ENCODE peak calls at places on chromosome 10, in eight cellular contexts. X, E, H, M, N, J, L and B are unnamed samples.

GRCh38 chr10:33179056-33179455 is 155.4 kb downstream of the NRP1 start:
- DNase-seq in J (no peak), X (no peak), M (no peak), N (no peak), L (no peak), H (no peak), E (no peak), B (no peak)

GRCh38 chr10:104527013-104527412 is 114.1 kb upstream of the SORCS3 start:
- DNase-seq in L (no peak), H (no peak), J (no peak), N (no peak), M (no peak), E (no peak), X (no peak), B (no peak)

GRCh38 chr10:133590226-133590969 is 25.0 kb upstream of the SYCE1 start:
- DNase-seq in M (no peak), J (no peak), H (no peak), X (no peak), E (no peak), N (no peak), L (no peak), B (no peak)

GRCh38 chr10:35426657-35427056 is 90.3 kb downstream of the CCNY start:
- DNase-seq in M (no peak), N (no peak), X (no peak), L (no peak), H (no peak), J (no peak), E (no peak), B (no peak)

GRCh38 chr10:17351506-17351905 is 102.9 kb downstream of the ST8SIA6 start:
- DNase-seq in L (no peak), X (no peak), J (no peak), H (no peak), N (no peak), M (no peak), E (no peak), B (no peak)

GRCh38 chr10:19588608-19589007 is 227.6 kb upstream of the PLXDC2 start:
- DNase-seq in J (no peak), N (no peak), X (no peak), E (no peak), L (no peak), H (no peak), M (no peak), B (no peak)

GRCh38 chr10:78375854-78376785 is 342.5 kb downstream of the RPS24 start:
- DNase-seq in L (no peak), H (no peak), M (no peak), N (no peak), E (no peak), X (no peak), J (no peak), B (no peak)

GRCh38 chr10:6409982-6410694 is 169.9 kb downstream of the PRKCQ start:
- DNase-seq in X (no peak), J (peak), H (peak), L (no peak), N (no peak), E (peak), M (peak), B (no peak)

GRCh38 chr10:125001313-125002043 is 59.6 kb downstream of the ZRANB1 start:
- DNase-seq in N (no peak), H (peak), J (peak), L (peak), M (peak), E (peak), X (no peak), B (no peak)

GRCh38 chr10:101446947-101447346 is 93.0 kb downstream of the BTRC start:
- DNase-seq in L (no peak), X (no peak), N (no peak), E (no peak), J (no peak), M (no peak), H (no peak), B (no peak)

GRCh38 chr10:30619966-30620365 is 9.6 kb downstream of the LYZL2 start:
- DNase-seq in X (no peak), J (no peak), N (no peak), E (no peak), H (no peak), L (no peak), M (no peak), B (no peak)

GRCh38 chr10:74869635-74870034 is 43.2 kb downstream of the KAT6B start:
- DNase-seq in L (no peak), E (no peak), M (no peak), N (no peak), J (no peak), X (no peak), H (no peak), B (no peak)

GRCh38 chr10:51397695-51398094 is 301.7 kb downstream of the CSTF2T start:
- DNase-seq in X (peak), M (no peak), N (no peak), E (no peak), J (peak), H (peak), L (peak), B (no peak)

GRCh38 chr10:94430705-94431104 is 28.4 kb downstream of the TBC1D12 start:
- DNase-seq in J (no peak), X (peak), L (no peak), N (no peak), M (no peak), H (no peak), E (no peak), B (no peak)

GRCh38 chr10:97903128-97904025 is 53.7 kb downstream of the GOLGA7B start:
- DNase-seq in E (no peak), J (no peak), H (no peak), N (no peak), L (no peak), X (no peak), M (no peak), B (no peak)

GRCh38 chr10:98012654-98013053 is 17.8 kb downstream of the CRTAC1 start:
- DNase-seq in N (no peak), H (no peak), L (no peak), E (no peak), X (no peak), J (no peak), M (no peak), B (no peak)

GRCh38 chr10:16909271-16909767 is 92.1 kb upstream of the RSU1 start:
- DNase-seq in N (no peak), E (peak), J (no peak), H (no peak), M (no peak), L (no peak), X (no peak), B (no peak)

GRCh38 chr10:122282253-122282671 is 11.2 kb downstream of the BTBD16 start:
- DNase-seq in N (no peak), L (peak), X (no peak), H (no peak), E (no peak), M (no peak), J (no peak), B (no peak)

GRCh38 chr10:132876967-132877366 is 65.4 kb downstream of the CFAP46 start:
- DNase-seq in N (no peak), E (no peak), L (peak), M (no peak), J (no peak), X (no peak), H (peak), B (no peak)

GRCh38 chr10:122112625-122113160 is 123.7 kb downstream of the TACC2 start:
- DNase-seq in E (peak), N (peak), L (peak), X (peak), J (peak), M (peak), H (peak), B (peak)

GRCh38 chr10:68032113-68032512 is 43.0 kb downstream of the HERC4 start:
- DNase-seq in X (no peak), L (no peak), M (no peak), E (no peak), J (no peak), N (no peak), H (no peak), B (no peak)

GRCh38 chr10:69061305-69062161 is 26.4 kb upstream of the SRGN start:
- DNase-seq in E (peak), J (peak), N (peak), L (peak), X (peak), M (peak), H (peak), B (peak)

GRCh38 chr10:53088956-53089355 is 316.4 kb upstream of the MBL2 start:
- DNase-seq in J (no peak), X (no peak), L (no peak), M (no peak), E (no peak), H (no peak), N (no peak), B (no peak)

GRCh38 chr10:13707156-13707881 is 120.6 kb downstream of the PRPF18 start:
- DNase-seq in M (peak), L (peak), X (peak), E (no peak), N (peak), J (peak), H (peak), B (peak)

GRCh38 chr10:112721080-112721698 is 228.9 kb upstream of the TCF7L2 start:
- DNase-seq in E (no peak), X (peak), N (peak), H (no peak), J (no peak), M (no peak), L (no peak), B (peak)

GRCh38 chr10:123886292-123886691 is 5.3 kb downstream of the CPXM2 start:
- DNase-seq in L (no peak), N (no peak), M (no peak), X (no peak), J (no peak), E (no peak), H (no peak), B (no peak)

GRCh38 chr10:31752167-31752566 is 176.5 kb downstream of the ARHGAP12 start:
- DNase-seq in X (no peak), M (no peak), N (no peak), J (no peak), E (no peak), L (no peak), H (no peak), B (no peak)

GRCh38 chr10:71367279-71367678 is 29.4 kb upstream of the CDH23 start:
- DNase-seq in N (no peak), M (no peak), J (no peak), L (no peak), X (no peak), E (no peak), H (peak), B (no peak)

GRCh38 chr10:104452977-104453376 is 99.3 kb downstream of the CFAP58 start:
- DNase-seq in X (no peak), H (no peak), M (no peak), J (no peak), L (no peak), E (no peak), N (no peak), B (no peak)

GRCh38 chr10:58796242-58796641 is 283.6 kb downstream of the BICC1 start:
- DNase-seq in H (no peak), M (no peak), E (peak), X (no peak), J (no peak), N (no peak), L (no peak), B (no peak)

GRCh38 chr10:45282061-45282460 is 33.3 kb downstream of the OR13A1 start:
- DNase-seq in M (no peak), N (no peak), X (no peak), J (no peak), L (no peak), E (no peak), H (no peak), B (no peak)

GRCh38 chr10:133338080-133339071 is 1.7 kb upstream of the CALY start:
- DNase-seq in M (no peak), X (no peak), J (no peak), L (no peak), N (no peak), H (no peak), E (no peak), B (no peak)

GRCh38 chr10:74925716-74926115 is 99.3 kb downstream of the KAT6B start:
- DNase-seq in X (no peak), L (no peak), J (no peak), E (peak), N (no peak), H (no peak), M (no peak), B (no peak)

GRCh38 chr10:123295644-123296043 is 141.4 kb downstream of the BUB3 start:
- DNase-seq in X (no peak), L (no peak), M (no peak), N (no peak), H (no peak), E (no peak), J (no peak), B (no peak)

GRCh38 chr10:96992721-96993120 is 160.6 kb downstream of the LCOR start:
- DNase-seq in X (no peak), J (no peak), H (no peak), N (no peak), M (no peak), L (no peak), E (no peak), B (no peak)

GRCh38 chr10:49419005-49419404 is 23.1 kb upstream of the DRGX start:
- DNase-seq in N (peak), E (no peak), X (no peak), M (no peak), L (no peak), H (peak), J (no peak), B (no peak)

GRCh38 chr10:60934215-60935175 is 9.5 kb downstream of the RHOBTB1 start:
- DNase-seq in N (no peak), M (no peak), J (no peak), X (no peak), E (no peak), L (no peak), H (no peak), B (no peak)

GRCh38 chr10:64219271-64220025 is 698.2 kb downstream of the REEP3 start:
- DNase-seq in N (no peak), M (no peak), E (no peak), J (no peak), H (no peak), X (no peak), L (no peak), B (no peak)

GRCh38 chr10:100372415-100373297 is 25.6 kb downstream of the SCD start:
- DNase-seq in H (no peak), M (no peak), N (no peak), L (no peak), E (no peak), X (no peak), J (no peak), B (no peak)

GRCh38 chr10:100370976-100371706 is 24.1 kb downstream of the SCD start:
- DNase-seq in L (peak), M (no peak), J (peak), X (peak), E (no peak), N (peak), H (peak), B (peak)

GRCh38 chr10:100373298-100374136 is 26.5 kb downstream of the SCD start:
- DNase-seq in E (peak), M (peak), J (peak), N (peak), H (peak), X (peak), L (peak), B (peak)

GRCh38 chr10:100368721-100369120 is 21.7 kb downstream of the SCD start:
- DNase-seq in H (no peak), X (no peak), L (no peak), M (no peak), E (no peak), N (no peak), J (no peak), B (no peak)

GRCh38 chr10:100370561-100370975 is 23.5 kb downstream of the SCD start:
- DNase-seq in J (peak), N (peak), E (no peak), H (peak), X (peak), L (no peak), M (no peak), B (no peak)
- TF ChIP-seq EP300 in J (no peak), N (no peak), E (no peak), H (no peak), X (no peak), L (no peak), M (no peak), B (no peak)

GRCh38 chr10:15252396-15252795 is 83.9 kb upstream of the NMT2 start:
- DNase-seq in H (no peak), E (no peak), M (no peak), X (no peak), N (no peak), L (no peak), J (no peak), B (no peak)

GRCh38 chr10:15251791-15252380 is 83.4 kb upstream of the NMT2 start:
- DNase-seq in E (no peak), J (no peak), M (no peak), X (no peak), L (no peak), H (no peak), N (no peak), B (no peak)

GRCh38 chr10:15253951-15254807 is 85.7 kb upstream of the NMT2 start:
- DNase-seq in J (no peak), H (no peak), X (no peak), N (no peak), L (no peak), E (no peak), M (no peak), B (no peak)

GRCh38 chr10:15255961-15256360 is 87.5 kb upstream of the NMT2 start:
- DNase-seq in X (no peak), J (no peak), E (no peak), H (no peak), N (no peak), L (no peak), M (no peak), B (no peak)

GRCh38 chr10:15254808-15255655 is 86.5 kb upstream of the NMT2 start:
- DNase-seq in E (no peak), X (peak), H (no peak), L (no peak), N (no peak), M (no peak), J (no peak), B (no peak)
- H3K4me3 ChIP-seq in E (no peak), X (no peak), H (no peak), L (no peak), N (no peak), M (no peak), J (peak), B (no peak)

GRCh38 chr10:118101501-118101900 is 54.8 kb upstream of the RAB11FIP2 start:
- DNase-seq in H (no peak), E (no peak), J (no peak), N (no peak), M (no peak), L (no peak), X (no peak), B (no peak)
- TF ChIP-seq EP300 in H (no peak), E (no peak), J (no peak), N (no peak), M (no peak), L (no peak), X (no peak), B (no peak)

GRCh38 chr10:3980660-3981059 is 195.7 kb upstream of the KLF6 start:
- DNase-seq in H (no peak), L (no peak), X (no peak), M (no peak), E (no peak), J (no peak), N (no peak), B (no peak)

GRCh38 chr10:3978174-3978573 is 193.2 kb upstream of the KLF6 start:
- DNase-seq in E (no peak), L (no peak), X (no peak), H (no peak), M (no peak), J (no peak), N (no peak), B (no peak)

GRCh38 chr10:3978762-3979161 is 193.8 kb upstream of the KLF6 start:
- DNase-seq in L (no peak), J (no peak), X (no peak), E (no peak), N (no peak), H (no peak), M (no peak), B (no peak)

GRCh38 chr10:3981300-3981699 is 196.3 kb upstream of the KLF6 start:
- DNase-seq in N (no peak), E (no peak), M (no peak), H (no peak), L (no peak), X (no peak), J (no peak), B (no peak)

GRCh38 chr10:3980139-3980538 is 195.1 kb upstream of the KLF6 start:
- DNase-seq in M (no peak), J (no peak), N (no peak), E (no peak), L (no peak), H (no peak), X (no peak), B (no peak)
- H3K4me3 ChIP-seq in M (no peak), J (no peak), N (no peak), E (no peak), L (no peak), H (no peak), X (no peak), B (no peak)

DNA sequence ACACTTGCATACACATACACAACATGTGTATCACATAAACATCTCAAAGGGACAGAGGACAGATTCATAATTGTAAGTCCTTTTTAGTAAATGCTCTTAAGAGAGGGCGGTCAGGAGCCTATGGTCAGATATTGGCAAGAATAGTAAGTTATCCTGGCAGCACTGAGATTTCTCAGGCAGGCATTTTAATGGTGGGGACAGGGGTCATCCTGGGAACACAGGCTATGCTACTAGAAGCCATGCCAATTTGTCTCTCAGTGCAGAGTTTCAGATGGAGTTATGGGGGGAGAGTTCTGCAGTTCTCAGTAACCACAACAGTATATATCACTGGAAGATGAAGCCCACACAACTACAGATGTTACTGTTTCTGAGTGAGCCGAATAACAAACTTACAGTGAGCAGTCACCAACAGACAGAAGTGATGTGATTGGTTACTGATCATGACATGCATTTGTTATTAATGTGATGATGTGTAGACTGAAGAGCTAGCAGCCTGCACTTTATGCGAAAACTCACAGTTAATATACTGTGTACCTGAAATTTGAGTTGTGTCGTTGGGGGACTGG is 16.4 kb downstream of the ZNF487 start:
- DNase-seq in M (no peak), N (no peak), E (no peak), L (no peak), X (no peak), H (no peak), J (no peak), B (no peak)
- TF ChIP-seq EP300 in M (no peak), N (no peak), E (no peak), L (no peak), X (no peak), H (no peak), J (no peak), B (no peak)

GRCh38 chr10:102651455-102652169 is 7.3 kb downstream of the TRIM8 start:
- DNase-seq in M (no peak), L (no peak), E (no peak), J (no peak), H (no peak), X (no peak), N (no peak), B (no peak)

GRCh38 chr10:102648269-102648888 is 4.1 kb downstream of the TRIM8 start:
- DNase-seq in N (no peak), H (no peak), J (no peak), L (no peak), X (no peak), M (no peak), E (no peak), B (no peak)

GRCh38 chr10:102648889-102649752 is 4.8 kb downstream of the TRIM8 start:
- DNase-seq in M (no peak), H (peak), L (no peak), J (no peak), X (no peak), N (no peak), E (peak), B (no peak)

GRCh38 chr10:102650655-102651454 is 6.6 kb downstream of the TRIM8 start:
- DNase-seq in N (no peak), M (no peak), E (no peak), J (no peak), L (no peak), H (no peak), X (no peak), B (no peak)

GRCh38 chr10:102649770-102650654 is 5.7 kb downstream of the TRIM8 start:
- DNase-seq in E (peak), M (no peak), L (no peak), X (no peak), J (no peak), H (no peak), N (no peak), B (no peak)
- H3K4me3 ChIP-seq in E (no peak), M (no peak), L (peak), X (peak), J (peak), H (no peak), N (peak), B (no peak)